ENCODE peak calls at places on chromosomes 5 and 9, in five cellular contexts. X is H9, H is neuronal stem cell, J is H1, I is mesenchymal stem cell. G is an unnamed sample.

GRCh38 chr5:142095035-142095434 is 13.5 kb upstream of the NDFIP1 start:
- DNase-seq in X (no peak), H (no peak), J (no peak), I (no peak), G (no peak)

GRCh38 chr9:100774962-100775361 is 197.1 kb downstream of the CAVIN4 start:
- DNase-seq in X (peak), H (no peak), J (no peak), I (no peak), G (no peak)

GRCh38 chr5:10599113-10599512 is 35.2 kb downstream of the ANKRD33B start:
- DNase-seq in X (no peak), H (no peak), J (no peak), I (no peak), G (no peak)

GRCh38 chr5:80930940-80931339 is 29.2 kb upstream of the RASGRF2 start:
- DNase-seq in X (no peak), H (no peak), J (no peak), I (no peak), G (no peak)

GRCh38 chr5:38831909-38832308 is 13.9 kb upstream of the OSMR start:
- DNase-seq in X (peak), H (no peak), J (no peak), I (peak), G (peak)

GRCh38 chr9:37029776-37030590 is 4.1 kb downstream of the PAX5 start:
- DNase-seq in X (peak), H (no peak), J (no peak), I (no peak), G (no peak)

GRCh38 chr9:97547098-97547829 is 45.8 kb downstream of the TMOD1 start:
- DNase-seq in X (no peak), H (no peak), J (no peak), I (no peak), G (no peak)

GRCh38 chr5:95564450-95564849 is 9.5 kb downstream of the ARSK start:
- DNase-seq in X (no peak), H (no peak), J (no peak), I (no peak), G (peak)

GRCh38 chr5:51373880-51374523 is 9.2 kb upstream of the ISL1 start:
- DNase-seq in X (no peak), H (no peak), J (no peak), I (no peak), G (no peak)

GRCh38 chr5:168752416-168753190 is 173.4 kb upstream of the PANK3 start:
- DNase-seq in X (no peak), H (no peak), J (no peak), I (no peak), G (no peak)

GRCh38 chr9:129393064-129393463 is 215.0 kb upstream of the IER5L start:
- DNase-seq in X (no peak), H (no peak), J (no peak), I (no peak), G (no peak)

GRCh38 chr5:133969654-133970324 is 1.4 kb upstream of the C5orf15 start:
- DNase-seq in X (no peak), H (no peak), J (no peak), I (peak), G (no peak)

GRCh38 chr9:5384436-5384835 is 44.8 kb upstream of the RLN1 start:
- DNase-seq in X (no peak), H (no peak), J (no peak), I (no peak), G (no peak)

DNA sequence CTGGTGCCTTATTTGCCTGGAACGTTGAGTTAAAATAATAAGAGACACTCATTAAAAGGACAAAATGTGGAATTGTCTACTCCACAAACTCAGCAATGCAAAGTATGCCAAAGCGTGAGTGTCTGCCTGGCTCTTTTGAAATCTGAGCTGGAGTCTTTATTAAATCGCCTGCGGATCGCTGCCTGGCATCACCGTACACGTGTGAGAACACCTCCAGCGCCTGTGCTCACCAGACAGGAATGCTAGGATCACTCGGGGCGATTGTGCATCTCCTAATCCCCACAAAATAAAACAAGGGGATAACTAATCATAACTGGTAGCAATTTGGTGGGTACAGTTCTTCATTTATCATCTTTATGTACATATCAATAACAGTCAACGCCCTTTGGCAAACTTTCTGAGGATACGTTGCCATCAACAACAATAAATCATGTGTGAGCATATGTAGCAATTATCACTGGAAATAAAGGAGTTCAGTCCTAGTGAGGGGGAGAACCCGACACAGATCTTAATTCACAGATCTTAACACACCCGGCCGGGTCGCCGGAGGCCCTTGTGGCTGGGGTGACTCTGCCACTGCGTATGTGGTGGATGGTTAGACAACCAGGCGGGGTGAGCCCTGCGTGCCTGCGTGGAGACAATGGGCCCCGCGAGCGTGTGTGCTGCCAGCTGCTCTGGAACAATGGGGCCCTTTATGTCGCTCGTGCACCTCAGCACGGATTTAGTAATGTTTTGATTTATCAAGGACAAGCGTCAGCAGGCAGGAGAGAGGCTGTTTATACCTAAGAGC is 284.9 kb upstream of the IRX1 start:
- DNase-seq in X (no peak), H (no peak), J (no peak), I (no peak), G (no peak)
- H2BK12ac ChIP-seq in X (no peak), H (no peak), J (no peak), I (no peak), G (no peak)

GRCh38 chr9:35697486-35697885 is 7.8 kb upstream of the TPM2 start:
- DNase-seq in X (no peak), H (no peak), J (no peak), I (no peak), G (no peak)
- H2BK12ac ChIP-seq in X (no peak), H (no peak), J (no peak), I (no peak), G (no peak)

GRCh38 chr5:105032917-105033316 is 1470.3 kb upstream of the NUDT12 start:
- DNase-seq in X (no peak), H (no peak), J (no peak), I (peak), G (no peak)
- H2BK12ac ChIP-seq in X (no peak), H (no peak), J (no peak), I (no peak), G (no peak)

GRCh38 chr5:105687493-105687892 is 1983.2 kb downstream of the EFNA5 start:
- DNase-seq in X (no peak), H (no peak), J (no peak), I (no peak), G (no peak)
- H2BK12ac ChIP-seq in X (no peak), H (no peak), J (no peak), I (no peak), G (no peak)

DNA sequence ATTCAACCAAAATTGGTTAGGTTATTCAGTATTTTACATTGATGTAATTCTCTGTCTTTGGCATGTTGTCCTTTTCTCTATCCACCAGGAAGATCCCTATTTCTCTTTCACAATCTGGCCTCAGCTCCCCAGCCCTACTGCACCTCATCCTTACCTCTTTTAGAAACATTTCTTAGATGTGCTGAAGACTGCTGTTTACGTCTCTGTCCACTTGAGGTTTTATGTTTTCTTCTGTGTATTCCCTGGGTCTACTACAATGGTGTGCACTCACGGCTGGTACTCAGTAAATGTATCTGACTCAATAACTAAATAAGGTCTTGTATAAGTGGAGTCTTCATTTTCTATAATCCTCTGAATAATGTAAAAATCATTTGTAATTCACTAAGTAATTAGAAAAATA is 822.7 kb downstream of the DTWD2 start:
- DNase-seq in X (no peak), H (no peak), J (no peak), I (no peak), G (no peak)
- H2BK12ac ChIP-seq in X (no peak), H (no peak), J (no peak), I (no peak), G (no peak)

DNA sequence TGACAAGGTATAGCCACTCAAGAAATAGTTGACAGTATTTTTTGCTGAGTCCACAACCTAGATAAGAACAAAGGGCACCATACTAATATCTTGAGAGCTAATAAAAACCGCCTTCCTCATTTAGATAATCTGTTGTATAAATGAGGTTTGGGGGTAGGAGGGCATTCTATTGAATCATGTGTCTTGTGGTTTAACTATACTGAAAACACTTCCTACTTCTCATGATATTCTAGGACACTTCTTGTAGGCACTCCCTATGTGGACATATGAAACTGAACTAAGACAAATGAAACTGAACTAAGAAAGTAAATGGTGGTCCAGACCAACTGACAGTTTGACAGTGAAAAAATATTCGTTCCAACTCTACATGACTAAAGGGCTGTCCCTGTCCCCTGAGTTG is 1268.5 kb upstream of the C9orf72 start:
- DNase-seq in X (no peak), H (no peak), J (no peak), I (no peak), G (no peak)
- H2BK12ac ChIP-seq in X (no peak), H (no peak), J (no peak), I (no peak), G (no peak)

GRCh38 chr5:181114844-181115778 is 15.9 kb downstream of the OR2V1 start:
- DNase-seq in X (peak), H (no peak), J (no peak), I (no peak), G (peak)
- H2BK12ac ChIP-seq in X (no peak), H (no peak), J (peak), I (no peak), G (no peak)